ENCODE peak calls at places on chromosomes 16 and 17, in four cellular contexts. Q is dorsolateral prefrontal cortex; C is heart left ventricle; W is activated naive CD4-positive, alpha-beta T cell treated with anti-CD3 and anti-CD28 coated beads for 36 hours. F is an unnamed sample.

GRCh38 chr17:944266-944665 is 35.3 kb downstream of the NXN start:
- DNase-seq in C (no peak), Q (no peak), W (no peak), F (no peak)

GRCh38 chr17:70913086-70913485 is 743.8 kb downstream of the KCNJ2 start:
- DNase-seq in C (no peak), Q (no peak), W (no peak), F (no peak)

GRCh38 chr17:31824771-31825360 is 34.2 kb downstream of the COPRS start:
- DNase-seq in Q (no peak), W (no peak), C (no peak), F (no peak)

GRCh38 chr16:75591001-75591852 is 25.0 kb downstream of the GABARAPL2 start:
- DNase-seq in C (peak), W (no peak), Q (no peak), F (no peak)

GRCh38 chr16:15041260-15042011 is 14.4 kb downstream of the NTAN1 start:
- DNase-seq in Q (no peak), W (no peak), C (peak), F (peak)

GRCh38 chr17:76492989-76493501 is 8.2 kb downstream of the RHBDF2 start:
- DNase-seq in Q (no peak), W (peak), C (peak), F (peak)

GRCh38 chr17:81877569-81877968 is 6.4 kb upstream of the ARHGDIA start:
- DNase-seq in W (no peak), Q (no peak), C (no peak), F (no peak)

GRCh38 chr16:70253291-70254094 is 1.8 kb upstream of the EXOSC6 start:
- DNase-seq in Q (no peak), C (no peak), W (peak), F (no peak)

GRCh38 chr17:55405600-55405999 is 16.0 kb downstream of the MMD start:
- DNase-seq in Q (no peak), W (no peak), C (no peak), F (no peak)

GRCh38 chr16:3570420-3571062 is 6.7 kb downstream of the NLRC3 start:
- DNase-seq in Q (no peak), W (no peak), C (no peak), F (no peak)

GRCh38 chr17:39096435-39097158 is 54.8 kb downstream of the PLXDC1 start:
- DNase-seq in Q (no peak), W (peak), C (peak), F (no peak)

GRCh38 chr17:59508999-59509398 is 56.4 kb upstream of the DHX40 start:
- DNase-seq in W (no peak), C (no peak), Q (no peak), F (no peak)

GRCh38 chr17:82257473-82257872 is 16.0 kb downstream of the CSNK1D start:
- DNase-seq in Q (peak), W (peak), C (no peak), F (peak)

F was measured in right lobe of liver.